ENCODE peak calls at places on chromosomes 2 and 18, in four cellular contexts. L, Y, S and Z are unnamed samples.

GRCh38 chr2:30373881-30374302 is 73.2 kb upstream of the LCLAT1 start:
- DNase-seq in L (peak; percentile 82), Y (no peak), S (no peak), Z (no peak)

GRCh38 chr2:156896294-156896693 is 361.2 kb upstream of the GALNT5 start:
- DNase-seq in L (peak; percentile 56), Y (no peak), S (no peak), Z (no peak)

GRCh38 chr2:204407209-204408070 is 137.8 kb upstream of the PARD3B start:
- DNase-seq in L (peak; percentile 52), Y (no peak), S (no peak), Z (no peak)

GRCh38 chr2:22291074-22291473 is 1093.9 kb upstream of the KLHL29 start:
- DNase-seq in L (no peak), Y (no peak), S (no peak), Z (no peak)

GRCh38 chr2:131085646-131086045 is 7.6 kb downstream of the FAM168B start:
- DNase-seq in L (no peak), Y (no peak), S (no peak), Z (no peak)

GRCh38 chr2:133498615-133499585 is 69.4 kb downstream of the NCKAP5 start:
- DNase-seq in L (no peak), Y (no peak), S (no peak), Z (no peak)

GRCh38 chr2:120976501-120977307 is 241.0 kb downstream of the GLI2 start:
- DNase-seq in L (no peak), Y (no peak), S (no peak), Z (no peak)

GRCh38 chr18:41499345-41499744 is 455.7 kb upstream of the PIK3C3 start:
- DNase-seq in L (no peak), Y (no peak), S (no peak), Z (no peak)

GRCh38 chr2:9206991-9207640 is 504 bp downstream of the ASAP2 start:
- DNase-seq in L (peak; percentile 13), Y (no peak), S (no peak), Z (no peak)

GRCh38 chr2:8508766-8509165 is 173.1 kb upstream of the ID2 start:
- DNase-seq in L (no peak), Y (no peak), S (no peak), Z (no peak)

GRCh38 chr2:36706451-36706850 is 9.9 kb downstream of the VIT start:
- DNase-seq in L (no peak), Y (no peak), S (no peak), Z (no peak)

GRCh38 chr2:130836501-130837174 is at the start of gene ARHGEF4:
- DNase-seq in L (peak; percentile 46), Y (no peak), S (no peak), Z (peak; percentile 44)

GRCh38 chr18:14919666-14920065 is 171.7 kb downstream of the ANKRD30B start:
- DNase-seq in L (no peak), Y (no peak), S (no peak), Z (no peak)

GRCh38 chr18:72700961-72701710 is 157.0 kb upstream of the CBLN2 start:
- DNase-seq in L (peak; percentile 3), Y (no peak), S (no peak), Z (peak; percentile 40)

GRCh38 chr2:80304522-80304878 is at the start of gene LRRTM1:
- DNase-seq in L (no peak), Y (no peak), S (no peak), Z (peak; percentile 78)

GRCh38 chr18:55586841-55587240 is 1.2 kb downstream of the TCF4 start:
- DNase-seq in L (peak; percentile 4), Y (no peak), S (no peak), Z (no peak)

GRCh38 chr2:16900405-16901025 is 234.9 kb upstream of the CYRIA start:
- DNase-seq in L (peak; percentile 54), Y (no peak), S (peak; percentile 17), Z (no peak)

GRCh38 chr2:127811397-127811860 is 458 bp upstream of the WDR33 start:
- DNase-seq in L (no peak), Y (no peak), S (no peak), Z (no peak)

GRCh38 chr2:202377308-202377736 is 1.2 kb downstream of the BMPR2 start:
- DNase-seq in L (peak; percentile 11), Y (no peak), S (no peak), Z (peak; percentile 66)

GRCh38 chr2:42317486-42317885 is 43.5 kb downstream of the COX7A2L start:
- DNase-seq in L (no peak), Y (no peak), S (no peak), Z (no peak)

GRCh38 chr18:52903858-52904257 is 563.9 kb downstream of the DCC start:
- DNase-seq in L (peak; percentile 15), Y (no peak), S (no peak), Z (peak; percentile 44)

GRCh38 chr18:25274900-25275299 is 77.1 kb downstream of the ZNF521 start:
- DNase-seq in L (no peak), Y (no peak), S (no peak), Z (no peak)

GRCh38 chr2:3611136-3611535 is 16.2 kb downstream of the COLEC11 start:
- DNase-seq in L (no peak), Y (no peak), S (no peak), Z (no peak)

GRCh38 chr2:24315669-24316068 is 44.7 kb downstream of the ITSN2 start:
- DNase-seq in L (no peak), Y (no peak), S (no peak), Z (no peak)

GRCh38 chr2:219010162-219010756 is 17.0 kb upstream of the CRYBA2 start:
- DNase-seq in L (peak; percentile 24), Y (no peak), S (no peak), Z (no peak)

GRCh38 chr2:196131384-196131861 is 40.0 kb downstream of the STK17B start:
- DNase-seq in L (peak; percentile 82), Y (peak; percentile 25), S (no peak), Z (no peak)

GRCh38 chr18:32337821-32338220 is 132.9 kb downstream of the GAREM1 start:
- DNase-seq in L (no peak), Y (no peak), S (no peak), Z (no peak)

GRCh38 chr2:190947711-190948251 is 66.2 kb downstream of the STAT1 start:
- DNase-seq in L (peak; percentile 82), Y (no peak), S (no peak), Z (no peak)

GRCh38 chr2:185074156-185074555 is 475.8 kb downstream of the ZNF804A start:
- DNase-seq in L (no peak), Y (no peak), S (no peak), Z (no peak)

GRCh38 chr2:239836021-239836765 is 188.9 kb downstream of the NDUFA10 start:
- DNase-seq in L (no peak), Y (no peak), S (no peak), Z (no peak)

GRCh38 chr2:34570266-34570872 is 971.3 kb upstream of the FAM98A start:
- DNase-seq in L (peak; percentile 13), Y (no peak), S (peak; percentile 35), Z (peak; percentile 28)